ENCODE peak calls at places on chromosomes 3 and 15, in eight cellular contexts. T is MM.1S, J is mesenchymal stem cell, X is neuronal stem cell, Q is SJCRH30, Y is heart right ventricle, I is fibroblast of lung, A is HL-60. K is an unnamed sample.

GRCh38 chr15:87902772-87903388 is 353.7 kb downstream of the NTRK3 start:
- DNase-seq in A (no peak), I (no peak), J (peak; percentile 1), T (no peak), Q (no peak), Y (no peak), X (no peak), K (no peak)

GRCh38 chr3:141972394-141972793 is 96.0 kb downstream of the ATP1B3 start:
- DNase-seq in J (no peak), Y (no peak), Q (no peak), X (no peak), T (no peak), A (no peak), I (peak; percentile 20), K (no peak)

GRCh38 chr15:80455668-80456442 is 51.7 kb downstream of the ARNT2 start:
- DNase-seq in I (peak; percentile 94), Y (peak; percentile 50), T (peak; percentile 75), J (peak; percentile 84), A (peak; percentile 31), X (peak; percentile 54), Q (peak; percentile 26), K (peak; percentile 67)

GRCh38 chr3:136751259-136752045 is 726 bp downstream of the STAG1 start:
- DNase-seq in J (peak; percentile 90), Q (peak; percentile 93), I (peak; percentile 74), Y (peak; percentile 61), X (peak; percentile 76), A (peak; percentile 79), T (peak; percentile 69), K (no peak)

GRCh38 chr15:64503197-64503596 is 42.8 kb downstream of the ZNF609 start:
- DNase-seq in X (no peak), Q (no peak), I (peak; percentile 66), T (no peak), A (peak; percentile 33), Y (no peak), J (peak; percentile 88), K (peak; percentile 23)

GRCh38 chr3:15952543-15953175 is 154.9 kb upstream of the ANKRD28 start:
- DNase-seq in Y (no peak), T (no peak), Q (no peak), A (no peak), X (no peak), J (peak; percentile 19), I (peak; percentile 19), K (no peak)

GRCh38 chr3:124483915-124484470 is 246.3 kb upstream of the UMPS start:
- DNase-seq in A (no peak), X (no peak), I (no peak), Y (no peak), Q (no peak), J (peak; percentile 7), T (no peak), K (peak; percentile 10)

GRCh38 chr15:61951949-61952348 is 108.3 kb downstream of the VPS13C start:
- DNase-seq in J (peak; percentile 7), I (peak; percentile 10), Q (no peak), Y (peak; percentile 22), X (no peak), T (no peak), A (no peak), K (no peak)

GRCh38 chr3:66053783-66054094 is 15.0 kb upstream of the MAGI1 start:
- DNase-seq in T (no peak), Q (no peak), Y (no peak), X (no peak), J (no peak), I (no peak), A (no peak), K (no peak)

GRCh38 chr15:68599560-68600071 is 20.8 kb downstream of the CORO2B start:
- DNase-seq in A (no peak), I (peak; percentile 82), Y (no peak), T (no peak), X (peak; percentile 86), J (peak; percentile 87), Q (no peak), K (no peak)

GRCh38 chr3:27078246-27078913 is 290.8 kb downstream of the NEK10 start:
- DNase-seq in J (no peak), Q (no peak), T (no peak), Y (no peak), X (no peak), I (no peak), A (no peak), K (no peak)

GRCh38 chr3:71709908-71710511 is 15.2 kb downstream of the EIF4E3 start:
- DNase-seq in J (no peak), Q (no peak), Y (no peak), A (no peak), X (no peak), T (no peak), I (no peak), K (no peak)

DNA sequence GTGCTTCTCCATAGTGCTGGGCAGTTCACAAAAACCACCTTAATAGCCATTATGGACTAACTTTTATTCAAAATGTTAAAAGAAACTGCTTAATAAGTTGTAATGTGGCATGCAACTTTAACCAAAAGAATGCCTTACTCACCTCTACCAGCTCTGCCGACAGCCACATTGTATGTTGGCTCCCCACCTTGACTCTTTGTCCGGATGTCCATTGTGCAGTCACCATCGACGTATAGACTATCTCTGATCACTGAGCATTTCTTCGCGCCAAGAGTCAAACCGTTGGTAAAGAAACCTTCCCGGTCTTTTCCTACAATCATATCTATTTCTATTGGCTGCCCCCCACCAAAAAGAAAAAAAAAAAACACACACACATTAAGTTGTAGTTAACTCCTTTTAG is 2.5 kb downstream of the PFN2 start:
- DNase-seq in Q (peak; percentile 47), A (no peak), J (peak; percentile 28), I (peak; percentile 76), X (no peak), Y (no peak), T (no peak), K (no peak)
- H3K4me3 ChIP-seq in Q (peak overlapping the region; percentile 98), A (no peak overlapping the region), J (peak overlapping the region; percentile 90), I (peak overlapping the region; percentile 73), X (peak overlapping the region; percentile 61), Y (no peak overlapping the region), T (no peak overlapping the region), K (peak overlapping the region; percentile 97)

GRCh38 chr3:128455116-128455515 is 11.6 kb downstream of the DNAJB8 start:
- DNase-seq in Q (no peak), I (no peak), J (no peak), Y (no peak), A (no peak), T (no peak), X (no peak), K (no peak)

GRCh38 chr3:128454310-128454618 is 12.4 kb downstream of the DNAJB8 start:
- DNase-seq in T (no peak), I (no peak), Y (no peak), J (no peak), X (no peak), Q (no peak), A (no peak), K (no peak)

GRCh38 chr3:128452120-128452519 is 14.6 kb downstream of the DNAJB8 start:
- DNase-seq in Q (no peak), Y (no peak), I (no peak), J (no peak), X (no peak), A (no peak), T (no peak), K (no peak)

GRCh38 chr3:128453521-128454309 is 13.0 kb downstream of the DNAJB8 start:
- DNase-seq in J (no peak), Q (no peak), Y (no peak), A (peak; percentile 44), X (no peak), T (no peak), I (no peak), K (no peak)

DNA sequence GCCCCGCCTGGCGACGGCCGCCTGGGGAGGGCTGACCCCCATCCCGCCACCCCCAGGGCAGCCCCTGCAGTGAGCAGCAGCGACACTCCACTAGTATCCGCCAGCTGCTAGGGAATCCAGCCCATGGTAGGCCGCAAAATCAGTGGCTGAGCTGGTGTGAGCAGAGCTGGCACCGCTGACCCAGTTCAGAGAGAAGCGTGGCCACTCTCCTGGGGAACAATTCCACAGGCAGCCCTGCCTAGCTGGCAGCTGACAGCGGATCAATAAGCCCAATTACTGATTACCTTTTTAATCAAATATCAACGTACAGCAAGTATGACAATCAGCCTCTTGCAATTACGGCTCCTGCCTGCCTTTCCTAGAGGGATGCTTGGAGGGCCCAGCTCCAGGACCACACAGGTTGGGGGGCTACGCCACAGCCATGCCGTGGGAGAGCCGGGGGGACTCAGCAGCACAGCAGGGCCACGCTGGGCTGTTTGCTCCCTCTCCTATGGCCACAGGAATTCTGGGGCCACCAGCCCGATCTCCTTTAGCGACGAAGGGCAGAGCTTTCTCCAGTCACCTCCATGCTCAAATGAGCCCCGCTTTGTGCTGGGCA is 13.9 kb downstream of the DNAJB8 start:
- DNase-seq in Y (no peak), X (no peak), J (no peak), A (no peak), Q (no peak), I (no peak), T (no peak), K (no peak)
- H3K27me3 ChIP-seq in Y (peaks cover 53% of the 10 kb centered on the region), X (no peaks in the 10 kb centered on the region), J (peaks cover 84% of the 10 kb centered on the region), A (peaks cover 46% of the 10 kb centered on the region), Q (peaks cover 11% of the 10 kb centered on the region), I (peaks cover 17% of the 10 kb centered on the region), T (peaks cover 78% of the 10 kb centered on the region), K (peaks cover 30% of the 10 kb centered on the region)

GRCh38 chr3:38458796-38459498 is 5.3 kb downstream of the ACVR2B start:
- DNase-seq in A (no peak), X (no peak), Y (no peak), I (peak; percentile 67), Q (peak; percentile 33), J (no peak), T (no peak), K (no peak)
- H3K4me3 ChIP-seq in A (no peak overlapping the region), X (no peak overlapping the region), Y (no peak overlapping the region), I (no peak overlapping the region), Q (no peak overlapping the region), J (no peak overlapping the region), T (no peak overlapping the region), K (no peak overlapping the region)

GRCh38 chr15:29465816-29466215 is 196.2 kb upstream of the NSMCE3 start:
- DNase-seq in T (no peak), X (no peak), A (no peak), Y (no peak), Q (no peak), I (no peak), J (no peak), K (no peak)

GRCh38 chr15:29458361-29458760 is 188.7 kb upstream of the NSMCE3 start:
- DNase-seq in J (no peak), I (no peak), X (no peak), A (no peak), Q (no peak), Y (no peak), T (no peak), K (no peak)

GRCh38 chr15:29465196-29465595 is 195.6 kb upstream of the NSMCE3 start:
- DNase-seq in I (no peak), X (no peak), Y (peak; percentile 24), J (no peak), A (no peak), Q (no peak), T (no peak), K (no peak)

GRCh38 chr15:29457729-29458128 is 188.1 kb upstream of the NSMCE3 start:
- DNase-seq in I (no peak), J (no peak), Q (no peak), Y (no peak), A (no peak), X (no peak), T (no peak), K (no peak)

DNA sequence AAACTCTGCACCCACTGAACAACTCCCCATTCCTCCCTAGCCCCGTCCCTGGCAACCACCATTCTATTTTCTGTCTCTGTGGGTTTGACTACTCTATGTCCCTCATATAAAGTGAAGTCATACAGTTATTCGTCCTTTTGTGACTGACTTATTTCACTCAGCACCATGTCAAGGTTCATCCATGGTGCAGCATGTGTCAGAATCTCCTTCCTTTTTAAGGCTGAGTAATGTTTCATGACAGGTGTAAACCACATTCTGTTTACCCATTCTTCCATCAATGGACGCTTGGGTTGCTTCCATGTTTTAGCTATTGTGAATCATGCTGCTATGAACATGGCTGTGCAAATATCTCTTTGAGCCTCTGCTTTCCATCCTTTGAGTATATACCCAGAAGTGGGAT is 192.3 kb upstream of the NSMCE3 start:
- DNase-seq in Y (no peak), I (no peak), T (no peak), A (no peak), X (no peak), J (no peak), Q (no peak), K (no peak)
- H3K27me3 ChIP-seq in Y (no peaks in the 10 kb centered on the region), I (no peaks in the 10 kb centered on the region), T (no peaks in the 10 kb centered on the region), A (no peaks in the 10 kb centered on the region), X (no peaks in the 10 kb centered on the region), J (no peaks in the 10 kb centered on the region), Q (no peaks in the 10 kb centered on the region), K (no peaks in the 10 kb centered on the region)